ENCODE peak calls at places on chromosomes 2 and 18, in five cellular contexts. One of them, this sample, is unnamed.
A peak's percentile ranks its signal among the peaks of the same experiment; 100 is the strongest.

GRCh38 chr2:186382932-186383331 is 103.1 kb upstream of the ZC3H15 start:
- DNase-seq in fibroblast of the aortic adventitia: no peak
- DNase-seq in endothelial cell: no peak
- DNase-seq in GM12865: no peak
- DNase-seq in astrocyte of the spinal cord: no peak
- DNase-seq in this sample: no peak

GRCh38 chr18:67281746-67282145 is 234.8 kb downstream of the DSEL start:
- DNase-seq in fibroblast of the aortic adventitia: no peak
- DNase-seq in endothelial cell: no peak
- DNase-seq in GM12865: no peak
- DNase-seq in astrocyte of the spinal cord: no peak
- DNase-seq in this sample: no peak

GRCh38 chr2:133817680-133818566 is 249.7 kb upstream of the NCKAP5 start:
- DNase-seq in fibroblast of the aortic adventitia: peak; percentile 99
- DNase-seq in endothelial cell: no peak
- DNase-seq in GM12865: no peak
- DNase-seq in astrocyte of the spinal cord: peak; percentile 96
- DNase-seq in this sample: no peak

GRCh38 chr2:46014911-46015654 is 282.1 kb upstream of the EPAS1 start:
- DNase-seq in fibroblast of the aortic adventitia: peak; percentile 67
- DNase-seq in endothelial cell: peak; percentile 45
- DNase-seq in GM12865: no peak
- DNase-seq in astrocyte of the spinal cord: peak; percentile 52
- DNase-seq in this sample: no peak

GRCh38 chr2:15391771-15392170 is 169.4 kb downstream of the NBAS start:
- DNase-seq in fibroblast of the aortic adventitia: no peak
- DNase-seq in endothelial cell: no peak
- DNase-seq in GM12865: no peak
- DNase-seq in astrocyte of the spinal cord: no peak
- DNase-seq in this sample: no peak

GRCh38 chr18:49273201-49273880 is 187.1 kb downstream of the DYM start:
- DNase-seq in fibroblast of the aortic adventitia: no peak
- DNase-seq in endothelial cell: no peak
- DNase-seq in GM12865: no peak
- DNase-seq in astrocyte of the spinal cord: no peak
- DNase-seq in this sample: no peak

GRCh38 chr2:218194880-218195279 is 22.1 kb upstream of the ARPC2 start:
- DNase-seq in fibroblast of the aortic adventitia: no peak
- DNase-seq in endothelial cell: peak; percentile 11
- DNase-seq in GM12865: no peak
- DNase-seq in astrocyte of the spinal cord: no peak
- DNase-seq in this sample: no peak

GRCh38 chr2:70463581-70463980 is 90.0 kb downstream of the TGFA start:
- DNase-seq in fibroblast of the aortic adventitia: no peak
- DNase-seq in endothelial cell: no peak
- DNase-seq in GM12865: no peak
- DNase-seq in astrocyte of the spinal cord: no peak
- DNase-seq in this sample: no peak

GRCh38 chr2:175832886-175833285 is 169.2 kb downstream of the LNPK start:
- DNase-seq in fibroblast of the aortic adventitia: no peak
- DNase-seq in endothelial cell: no peak
- DNase-seq in GM12865: no peak
- DNase-seq in astrocyte of the spinal cord: no peak
- DNase-seq in this sample: no peak

GRCh38 chr2:15889800-15890498 is 50.4 kb upstream of the MYCN start:
- DNase-seq in fibroblast of the aortic adventitia: no peak
- DNase-seq in endothelial cell: no peak
- DNase-seq in GM12865: peak; percentile 46
- DNase-seq in astrocyte of the spinal cord: no peak
- DNase-seq in this sample: no peak

GRCh38 chr2:162382283-162382682 is 38.4 kb downstream of the GCA start:
- DNase-seq in fibroblast of the aortic adventitia: peak; percentile 2
- DNase-seq in endothelial cell: no peak
- DNase-seq in GM12865: no peak
- DNase-seq in astrocyte of the spinal cord: peak; percentile 41
- DNase-seq in this sample: no peak

GRCh38 chr18:37450434-37451133 is 115.0 kb downstream of the CELF4 start:
- DNase-seq in fibroblast of the aortic adventitia: no peak
- DNase-seq in endothelial cell: peak; percentile 15
- DNase-seq in GM12865: no peak
- DNase-seq in astrocyte of the spinal cord: no peak
- DNase-seq in this sample: no peak

GRCh38 chr2:149561309-149561926 is 26.2 kb downstream of the MMADHC start:
- DNase-seq in fibroblast of the aortic adventitia: peak; percentile 57
- DNase-seq in endothelial cell: peak; percentile 51
- DNase-seq in GM12865: peak; percentile 58
- DNase-seq in astrocyte of the spinal cord: peak; percentile 48
- DNase-seq in this sample: peak; percentile 32

GRCh38 chr2:9219027-9219445 is 12.4 kb downstream of the ASAP2 start:
- DNase-seq in fibroblast of the aortic adventitia: no peak
- DNase-seq in endothelial cell: no peak
- DNase-seq in GM12865: no peak
- DNase-seq in astrocyte of the spinal cord: no peak
- DNase-seq in this sample: no peak

GRCh38 chr18:63903981-63904570 is 3.7 kb upstream of the SERPINB10 start:
- DNase-seq in fibroblast of the aortic adventitia: no peak
- DNase-seq in endothelial cell: no peak
- DNase-seq in GM12865: no peak
- DNase-seq in astrocyte of the spinal cord: no peak
- DNase-seq in this sample: no peak

GRCh38 chr2:120224256-120224655 is 1.1 kb upstream of the TMEM185B start:
- DNase-seq in fibroblast of the aortic adventitia: no peak
- DNase-seq in endothelial cell: no peak
- DNase-seq in GM12865: no peak
- DNase-seq in astrocyte of the spinal cord: no peak
- DNase-seq in this sample: no peak

DNA sequence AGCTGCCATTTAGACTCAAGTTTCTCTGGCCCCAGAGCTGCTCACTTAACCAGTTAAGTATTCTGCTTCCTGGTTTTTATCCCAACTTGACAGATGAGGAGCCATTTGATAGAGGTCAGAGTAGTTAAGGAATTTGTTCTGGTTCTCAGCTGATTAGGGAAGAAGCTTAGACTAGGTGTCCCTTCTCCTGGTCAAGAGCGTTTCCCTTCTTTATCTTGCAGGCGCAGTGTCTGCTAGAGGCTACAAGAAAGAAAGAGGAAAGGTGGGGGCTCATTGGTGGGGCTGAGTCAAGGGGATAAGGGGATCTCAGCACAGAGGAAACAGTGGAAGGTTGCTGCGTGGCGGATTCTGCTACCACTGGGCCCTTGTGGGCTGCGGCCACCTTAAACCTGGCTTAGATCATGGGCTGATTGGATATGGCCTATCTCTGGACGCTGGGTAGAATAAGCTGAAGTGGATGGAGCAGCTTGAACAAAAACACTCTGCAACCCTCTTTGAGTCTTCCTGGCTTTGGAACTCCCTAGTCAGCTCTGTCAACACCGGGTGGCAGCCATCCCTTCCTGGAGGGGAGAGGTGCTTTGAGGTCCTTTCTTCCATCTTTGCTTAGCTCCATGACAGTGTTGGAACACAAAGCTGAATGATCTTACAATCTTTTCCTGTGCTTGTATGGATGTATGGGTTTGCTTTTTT is 70.8 kb downstream of the QPCT start:
- DNase-seq in fibroblast of the aortic adventitia: peak; percentile 52
- DNase-seq in endothelial cell: no peak
- DNase-seq in GM12865: peak; percentile 28
- DNase-seq in astrocyte of the spinal cord: peak; percentile 54
- DNase-seq in this sample: no peak
- TF ChIP-seq CTCF in fibroblast of the aortic adventitia: peak; percentile 27
- TF ChIP-seq CTCF in endothelial cell: no peak
- TF ChIP-seq CTCF in GM12865: no peak
- TF ChIP-seq CTCF in astrocyte of the spinal cord: peak; percentile 35
- TF ChIP-seq CTCF in this sample: peak; percentile 51

GRCh38 chr2:49843314-49843713 is 689.0 kb upstream of the FSHR start:
- DNase-seq in fibroblast of the aortic adventitia: no peak
- DNase-seq in endothelial cell: no peak
- DNase-seq in GM12865: no peak
- DNase-seq in astrocyte of the spinal cord: no peak
- DNase-seq in this sample: no peak
- TF ChIP-seq CTCF in fibroblast of the aortic adventitia: no peak
- TF ChIP-seq CTCF in endothelial cell: no peak
- TF ChIP-seq CTCF in GM12865: peak; percentile 15
- TF ChIP-seq CTCF in astrocyte of the spinal cord: no peak
- TF ChIP-seq CTCF in this sample: peak; percentile 9

GRCh38 chr2:100784681-100785080 is 35.3 kb upstream of the NPAS2 start:
- DNase-seq in fibroblast of the aortic adventitia: no peak
- DNase-seq in endothelial cell: no peak
- DNase-seq in GM12865: no peak
- DNase-seq in astrocyte of the spinal cord: no peak
- DNase-seq in this sample: no peak
- TF ChIP-seq CTCF in fibroblast of the aortic adventitia: no peak
- TF ChIP-seq CTCF in endothelial cell: no peak
- TF ChIP-seq CTCF in GM12865: no peak
- TF ChIP-seq CTCF in astrocyte of the spinal cord: no peak
- TF ChIP-seq CTCF in this sample: no peak

GRCh38 chr2:6356127-6356761 is 509.5 kb downstream of the CMPK2 start:
- DNase-seq in fibroblast of the aortic adventitia: no peak
- DNase-seq in endothelial cell: no peak
- DNase-seq in GM12865: no peak
- DNase-seq in astrocyte of the spinal cord: no peak
- DNase-seq in this sample: no peak
- TF ChIP-seq CTCF in fibroblast of the aortic adventitia: no peak
- TF ChIP-seq CTCF in endothelial cell: no peak
- TF ChIP-seq CTCF in GM12865: peak; percentile 10
- TF ChIP-seq CTCF in astrocyte of the spinal cord: no peak
- TF ChIP-seq CTCF in this sample: peak; percentile 29

DNA sequence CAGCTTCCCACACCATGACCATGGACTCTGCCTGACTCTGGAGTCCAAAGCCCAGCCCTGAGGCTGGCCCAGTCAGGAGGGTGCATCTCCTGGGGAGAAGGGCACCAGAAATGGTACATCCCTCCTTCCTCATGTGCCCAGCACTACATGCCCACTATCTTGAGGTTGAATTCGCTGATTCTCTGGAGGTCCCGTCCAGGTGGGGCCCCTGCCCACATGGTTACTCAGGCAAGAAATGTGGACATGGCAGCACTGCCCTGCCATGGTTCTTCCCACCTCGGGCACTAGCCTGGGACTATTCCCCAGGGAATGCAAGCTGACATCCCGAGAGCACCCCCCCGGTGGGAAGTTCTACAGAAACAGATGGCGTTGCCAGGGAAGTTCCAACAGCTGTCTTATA is 15.3 kb upstream of the HES6 start:
- DNase-seq in fibroblast of the aortic adventitia: no peak
- DNase-seq in endothelial cell: no peak
- DNase-seq in GM12865: no peak
- DNase-seq in astrocyte of the spinal cord: no peak
- DNase-seq in this sample: no peak
- TF ChIP-seq CTCF in fibroblast of the aortic adventitia: no peak
- TF ChIP-seq CTCF in endothelial cell: no peak
- TF ChIP-seq CTCF in GM12865: no peak
- TF ChIP-seq CTCF in astrocyte of the spinal cord: no peak
- TF ChIP-seq CTCF in this sample: no peak

DNA sequence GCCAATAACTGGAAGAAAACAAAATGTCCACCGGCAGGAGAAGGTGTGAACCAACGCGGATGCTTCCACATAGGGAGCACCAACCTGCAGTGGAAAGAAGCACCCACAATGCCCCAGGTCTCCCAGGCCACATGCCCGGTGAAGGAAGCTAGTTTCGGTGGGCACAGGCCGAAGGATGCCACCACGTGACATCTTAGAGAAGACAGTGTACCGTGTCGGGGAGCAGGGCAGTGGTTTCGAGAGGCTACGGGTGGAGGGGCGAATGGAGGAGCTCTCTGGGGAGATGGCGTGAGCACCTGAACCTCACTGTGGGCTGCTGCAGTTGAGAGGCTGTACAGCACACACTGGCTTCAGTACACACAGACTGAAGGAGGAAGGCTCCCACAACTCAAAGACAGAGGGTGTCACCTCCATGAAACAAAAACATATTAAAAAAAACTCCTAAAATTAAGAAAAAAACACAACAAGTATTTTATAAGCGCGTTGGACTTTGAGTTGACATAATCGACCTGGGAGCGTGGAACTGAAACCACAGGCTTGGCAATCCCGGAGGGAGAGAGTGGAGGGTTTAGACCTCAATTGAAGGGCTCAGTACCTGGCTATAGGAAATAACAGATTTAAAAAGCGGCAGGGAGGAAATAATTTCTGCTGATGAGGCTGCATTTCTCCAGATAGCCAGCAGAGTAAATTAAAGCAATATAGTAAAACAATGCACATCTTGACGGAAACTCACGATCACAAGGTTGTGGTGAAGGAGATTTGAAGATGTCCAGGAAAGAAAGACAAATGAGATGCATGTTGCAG is 160.1 kb downstream of the RTP5 start:
- DNase-seq in fibroblast of the aortic adventitia: no peak
- DNase-seq in endothelial cell: no peak
- DNase-seq in GM12865: no peak
- DNase-seq in astrocyte of the spinal cord: no peak
- DNase-seq in this sample: no peak
- TF ChIP-seq CTCF in fibroblast of the aortic adventitia: peak; percentile 8
- TF ChIP-seq CTCF in endothelial cell: no peak
- TF ChIP-seq CTCF in GM12865: no peak
- TF ChIP-seq CTCF in astrocyte of the spinal cord: no peak
- TF ChIP-seq CTCF in this sample: no peak

DNA sequence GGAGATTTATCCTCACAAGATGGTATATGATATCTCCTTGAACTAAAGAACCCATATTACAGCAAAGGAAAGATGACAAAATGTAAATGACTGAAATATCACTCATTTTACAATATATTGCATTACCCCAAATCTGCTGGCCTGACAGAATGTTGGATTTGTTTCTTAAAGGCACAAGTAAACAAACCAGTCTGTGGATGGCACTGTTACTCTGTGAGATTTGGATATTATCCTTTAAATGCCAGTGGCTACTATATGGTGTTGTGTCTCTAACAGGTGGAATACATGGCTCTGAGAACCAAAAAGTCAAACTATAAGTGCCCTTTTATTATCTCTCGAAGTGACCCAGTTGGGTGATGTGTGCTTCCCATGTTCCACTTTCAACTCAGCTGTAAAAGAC is 125.7 kb downstream of the PDE1A start:
- DNase-seq in fibroblast of the aortic adventitia: peak; percentile 27
- DNase-seq in endothelial cell: no peak
- DNase-seq in GM12865: no peak
- DNase-seq in astrocyte of the spinal cord: peak; percentile 23
- DNase-seq in this sample: no peak
- TF ChIP-seq CTCF in fibroblast of the aortic adventitia: no peak
- TF ChIP-seq CTCF in endothelial cell: no peak
- TF ChIP-seq CTCF in GM12865: no peak
- TF ChIP-seq CTCF in astrocyte of the spinal cord: no peak
- TF ChIP-seq CTCF in this sample: no peak

This sample was measured in GM13977.